ENCODE peak calls at places on chromosomes 4 and X, in ten cellular contexts. J is PC-3, V is NB4, B is body of pancreas, Q is psoas muscle, X is neural progenitor cell, Y is HFF-Myc, O is endothelial cell of umbilical vein, L is dorsolateral prefrontal cortex, T is foreskin fibroblast. K is an unnamed sample.

GRCh38 chr4:139153411-139154133 is 23.4 kb downstream of the ELF2 start:
- DNase-seq in Y (no peak), O (no peak), L (no peak), J (peak; percentile 34), T (peak; percentile 39), B (no peak), V (no peak), X (no peak), Q (no peak), K (no peak)

GRCh38 chrX:8033175-8033574 is 106.0 kb upstream of the PNPLA4 start:
- DNase-seq in O (no peak), Y (no peak), J (no peak), Q (no peak), T (no peak), B (no peak), L (no peak), V (no peak), X (no peak), K (no peak)

GRCh38 chrX:130393451-130394074 is 8.1 kb upstream of the GPR119 start:
- DNase-seq in O (peak; percentile 50), B (peak; percentile 42), J (peak; percentile 74), T (peak; percentile 76), L (peak; percentile 72), X (peak; percentile 65), Y (peak; percentile 15), V (peak; percentile 42), Q (peak; percentile 18), K (no peak)

GRCh38 chr4:110508827-110509446 is 33.0 kb downstream of the ENPEP start:
- DNase-seq in V (peak; percentile 26), B (no peak), O (peak; percentile 23), Y (no peak), X (peak; percentile 56), Q (no peak), J (peak; percentile 48), L (no peak), T (peak; percentile 67), K (no peak)

GRCh38 chr4:137510866-137511265 is 21.4 kb downstream of the PCDH18 start:
- DNase-seq in Q (no peak), V (peak; percentile 51), X (no peak), J (peak; percentile 81), B (peak; percentile 40), T (peak; percentile 94), O (peak; percentile 73), L (no peak), Y (peak; percentile 84), K (peak; percentile 88)

GRCh38 chr4:97003715-97004114 is 1139.6 kb downstream of the STPG2 start:
- DNase-seq in O (no peak), T (no peak), Q (no peak), X (no peak), J (no peak), Y (no peak), B (no peak), V (no peak), L (no peak), K (no peak)

GRCh38 chr4:83582289-83582756 is 46.4 kb downstream of the GPAT3 start:
- DNase-seq in B (peak; percentile 73), Q (peak; percentile 24), X (no peak), J (peak; percentile 73), L (no peak), Y (no peak), V (peak; percentile 14), T (peak; percentile 51), O (peak; percentile 69), K (no peak)

GRCh38 chr4:110808371-110808878 is 185.5 kb upstream of the PITX2 start:
- DNase-seq in X (no peak), Q (no peak), O (no peak), Y (no peak), T (peak; percentile 44), V (no peak), L (no peak), J (peak; percentile 4), B (no peak), K (no peak)

GRCh38 chrX:134144231-134144630 is 92.8 kb upstream of the CCDC160 start:
- DNase-seq in Y (no peak), Q (no peak), X (peak; percentile 23), B (no peak), T (peak; percentile 10), L (no peak), J (peak; percentile 51), O (peak; percentile 4), V (peak; percentile 25), K (no peak)

GRCh38 chr4:148883435-148883834 is 441.2 kb upstream of the NR3C2 start:
- DNase-seq in O (no peak), Y (no peak), B (no peak), T (no peak), J (no peak), V (no peak), X (no peak), L (no peak), Q (no peak), K (no peak)

GRCh38 chr4:8315343-8316250 is 46.0 kb downstream of the HTRA3 start:
- DNase-seq in Y (peak; percentile 86), L (peak; percentile 41), T (peak; percentile 94), O (peak; percentile 81), Q (peak; percentile 61), X (peak; percentile 76), J (peak; percentile 80), V (no peak), B (peak; percentile 74), K (peak; percentile 29)

GRCh38 chrX:141668371-141668770 is 30.2 kb downstream of the SPANXD start:
- DNase-seq in J (no peak), X (no peak), L (no peak), B (no peak), Y (no peak), O (no peak), Q (no peak), V (no peak), T (no peak), K (no peak)

GRCh38 chr4:7782783-7783182 is 156.9 kb downstream of the AFAP1 start:
- DNase-seq in J (no peak), L (no peak), X (no peak), B (no peak), Y (no peak), V (no peak), O (no peak), Q (no peak), T (no peak), K (no peak)

GRCh38 chr4:186787536-186787935 is 63.9 kb upstream of the FAT1 start:
- DNase-seq in B (no peak), L (no peak), X (no peak), T (no peak), J (no peak), Y (no peak), O (no peak), Q (no peak), V (no peak), K (no peak)

DNA sequence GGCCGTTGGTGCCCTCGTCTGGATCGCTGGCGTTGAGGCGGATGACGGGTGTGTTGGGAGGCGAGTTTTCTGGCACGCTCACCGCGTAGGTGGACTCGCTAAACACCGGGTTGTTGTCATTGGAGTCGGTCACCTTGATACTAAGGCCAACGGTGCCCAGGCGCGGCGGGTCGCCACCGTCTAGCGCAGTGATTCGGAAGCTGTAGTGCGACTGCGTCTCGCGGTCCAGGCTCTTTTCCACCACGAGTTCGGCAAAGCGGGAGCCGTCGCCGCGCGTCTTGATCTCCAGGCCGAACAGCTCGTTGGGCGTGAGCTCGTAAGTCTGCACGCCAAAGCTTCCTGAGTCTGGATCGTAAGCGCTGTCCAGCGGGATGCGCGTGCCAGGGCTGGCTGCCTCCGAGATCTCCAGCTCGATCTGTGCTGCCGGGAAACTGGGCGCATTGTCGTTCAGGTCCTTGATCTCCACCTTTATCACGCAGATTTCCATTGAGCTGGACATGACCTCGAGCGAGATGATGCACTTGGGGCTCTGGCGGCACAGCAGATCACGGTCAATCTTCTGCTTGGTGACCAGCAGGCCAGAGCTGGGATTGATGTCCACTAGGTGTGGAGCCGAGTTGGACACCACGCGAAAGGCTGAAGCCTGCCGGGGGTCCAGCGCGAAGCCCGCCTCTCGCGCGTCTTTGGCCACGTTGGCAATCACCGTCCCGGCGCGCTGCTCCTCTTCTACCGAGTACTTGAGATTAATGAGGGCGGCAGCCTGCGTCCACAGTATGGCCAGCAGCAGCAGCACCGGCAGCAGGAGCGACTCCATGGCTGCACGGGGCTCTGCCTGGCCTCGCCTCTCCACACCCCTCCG is 2.1 kb downstream of the PCDH19 start:
- DNase-seq in O (peak; percentile 24), V (no peak), T (no peak), J (no peak), Q (peak; percentile 10), L (no peak), X (peak; percentile 21), Y (no peak), B (no peak), K (no peak)
- H3K4me3 ChIP-seq in O (no peak overlapping the region), V (no peak overlapping the region), T (no peak overlapping the region), J (no peak overlapping the region), Q (peak overlapping the region; percentile 55), L (no peak overlapping the region), X (peak overlapping the region; percentile 56), Y (no peak overlapping the region), B (no peak overlapping the region), K (no peak overlapping the region)

DNA sequence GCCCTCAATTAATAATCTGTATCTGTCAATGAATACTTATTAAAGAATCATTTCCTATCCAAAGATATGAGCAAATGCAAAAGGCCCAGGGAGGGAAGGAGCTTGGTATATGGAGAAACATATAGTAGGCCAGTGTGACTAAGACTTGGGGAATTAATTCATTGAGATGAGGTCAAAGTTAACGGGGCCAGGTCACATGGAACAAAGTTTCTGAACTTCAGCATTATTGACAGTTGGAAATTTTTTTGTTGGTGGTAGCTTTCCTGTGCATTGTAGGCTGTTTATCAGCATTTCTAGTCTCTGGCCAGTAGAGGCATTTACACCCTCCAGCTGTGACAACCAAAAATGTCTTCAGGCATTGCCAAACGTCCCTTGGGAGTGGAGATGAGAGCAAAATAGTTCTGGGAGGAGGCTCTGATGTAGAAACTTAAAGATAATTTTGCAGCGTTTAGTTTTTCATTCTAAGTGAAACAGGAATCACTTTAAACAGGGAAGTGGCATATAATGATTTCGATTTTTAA is 202.0 kb downstream of the SLC4A4 start:
- DNase-seq in X (no peak), B (no peak), O (no peak), Q (no peak), V (peak; percentile 36), J (peak; percentile 22), L (no peak), T (no peak), Y (no peak), K (no peak)
- TF ChIP-seq CTCF in X (peak; percentile 32), B (no peak), O (no peak), Q (no peak), V (peak; percentile 22), J (peak; percentile 53), L (no peak), T (peak; percentile 3), Y (no peak), K (no peak)

DNA sequence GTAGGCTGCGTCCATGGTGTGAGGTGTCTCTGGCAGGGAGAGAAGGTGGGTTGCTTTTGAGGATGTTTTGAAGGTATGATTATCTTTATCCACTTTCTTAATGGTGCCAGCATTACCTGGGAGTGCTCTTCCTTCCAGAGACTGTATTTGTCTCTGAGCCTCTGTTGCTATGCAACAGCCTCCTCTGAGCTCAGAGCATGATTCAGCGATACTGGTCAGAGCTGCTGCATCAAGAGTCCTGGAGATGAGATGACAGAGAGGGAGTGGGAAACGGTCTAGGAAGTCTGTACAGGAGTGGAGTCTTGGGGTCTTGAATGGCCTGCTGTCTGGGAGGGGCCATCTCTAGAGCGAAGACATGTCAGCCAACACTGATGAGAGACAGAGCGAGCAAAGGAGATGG is 104.4 kb upstream of the RAB40AL start:
- DNase-seq in T (peak; percentile 60), B (no peak), Q (no peak), V (peak; percentile 3), O (no peak), X (peak; percentile 16), Y (no peak), L (peak; percentile 43), J (peak; percentile 41), K (peak; percentile 33)
- H3K4me3 ChIP-seq in T (no peak overlapping the region), B (no peak overlapping the region), Q (no peak overlapping the region), V (no peak overlapping the region), O (no peak overlapping the region), X (no peak overlapping the region), Y (no peak overlapping the region), L (no peak overlapping the region), J (no peak overlapping the region), K (no peak overlapping the region)

GRCh38 chrX:41293269-41293668 is 40.7 kb upstream of the DDX3X start:
- DNase-seq in B (no peak), L (no peak), V (peak; percentile 35), O (no peak), Q (peak; percentile 14), Y (no peak), X (peak; percentile 32), J (peak; percentile 37), T (peak; percentile 15), K (no peak)
- TF ChIP-seq CTCF in B (no peak), L (no peak), V (no peak), O (peak; percentile 12), Q (no peak), Y (peak; percentile 17), X (peak; percentile 32), J (peak; percentile 59), T (no peak), K (no peak)

K was measured in AG04449.